ENCODE peak calls at places on chromosome 10, in four cellular contexts. G is mammary epithelial cell; J is kidney epithelial cell; H is stimulated activated CD8-positive, alpha-beta memory T cell treated with anti-CD3 and anti-CD28 coated beads, Interleukin-12 subunit alpha, Interleukin-12 subunit beta, amount 100 ng/mL, for 4 hours. M is an unnamed sample.
A peak's percentile ranks its signal among the peaks of the same experiment; 100 is the strongest.

GRCh38 chr10:66813122-66813521 is 112.7 kb upstream of the LRRTM3 start:
- DNase-seq in J (no peak), G (no peak), H (no peak), M (no peak)

GRCh38 chr10:34655286-34656170 is 159.6 kb downstream of the PARD3 start:
- DNase-seq in G (peak; percentile 42), H (no peak), J (peak; percentile 39), M (peak; percentile 80)

GRCh38 chr10:106609867-106610266 is 554.6 kb downstream of the SORCS1 start:
- DNase-seq in G (peak; percentile 5), H (no peak), J (no peak), M (peak; percentile 66)

GRCh38 chr10:98611432-98611831 is 164.7 kb upstream of the HPS1 start:
- DNase-seq in J (no peak), H (no peak), G (no peak), M (no peak)

GRCh38 chr10:11505636-11506035 is 105.8 kb downstream of the USP6NL start:
- DNase-seq in G (no peak), J (no peak), H (no peak), M (no peak)

GRCh38 chr10:49649936-49650723 is 29.3 kb upstream of the C10orf53 start:
- DNase-seq in J (no peak), G (no peak), H (no peak), M (no peak)

GRCh38 chr10:452512-453504 is 236.7 kb downstream of the DIP2C start:
- DNase-seq in G (no peak), J (no peak), H (no peak), M (peak; percentile 20)

GRCh38 chr10:13503745-13504463 is 24.9 kb downstream of the BEND7 start:
- DNase-seq in H (no peak), G (peak; percentile 29), J (peak; percentile 5), M (no peak)

GRCh38 chr10:71726673-71727428 is 7.3 kb upstream of the C10orf105 start:
- DNase-seq in H (no peak), G (no peak), J (no peak), M (no peak)

GRCh38 chr10:95295031-95295755 is 4.4 kb upstream of the PDLIM1 start:
- DNase-seq in G (peak; percentile 91), H (peak; percentile 19), J (peak; percentile 61), M (peak; percentile 80)

GRCh38 chr10:24249829-24250415 is 41.0 kb downstream of the KIAA1217 start:
- DNase-seq in J (no peak), H (no peak), G (peak; percentile 88), M (no peak)

GRCh38 chr10:107340345-107340744 is 175.8 kb upstream of the SORCS1 start:
- DNase-seq in G (no peak), H (no peak), J (no peak), M (no peak)

GRCh38 chr10:33660329-33660728 is 325.9 kb upstream of the NRP1 start:
- DNase-seq in G (no peak), J (no peak), H (no peak), M (no peak)

GRCh38 chr10:114855776-114856543 is 34.4 kb downstream of the FHIP2A start:
- DNase-seq in G (peak; percentile 17), H (no peak), J (no peak), M (no peak)

M was measured in NCI-H69.